ENCODE peak calls at places on chromosomes 11 and 22, in four cellular contexts. Y, Q, V and T are unnamed samples.
A peak's percentile ranks its signal among the peaks of the same experiment; 100 is the strongest.

GRCh38 chr22:48389916-48390315 is 1437.8 kb downstream of the BRD1 start:
- DNase-seq in V (peak; percentile 13), Q (no peak), Y (no peak), T (no peak)

GRCh38 chr11:8285796-8286195 is 22.1 kb upstream of the LMO1 start:
- DNase-seq in Y (no peak), Q (no peak), V (peak; percentile 6), T (no peak)

GRCh38 chr11:26930518-26931247 is 63.2 kb upstream of the FIBIN start:
- DNase-seq in Y (no peak), V (no peak), Q (no peak), T (no peak)

GRCh38 chr22:24728790-24729637 is 45.5 kb downstream of the PIWIL3 start:
- DNase-seq in V (no peak), Y (no peak), Q (no peak), T (no peak)

GRCh38 chr22:31530816-31531180 is 34.5 kb downstream of the SFI1 start:
- DNase-seq in V (no peak), Y (no peak), Q (no peak), T (no peak)

GRCh38 chr22:21044931-21045584 is 688 bp upstream of the LRRC74B start:
- DNase-seq in Y (no peak), V (no peak), Q (no peak), T (peak; percentile 41)

GRCh38 chr22:23110190-23110921 is 31.4 kb downstream of the RSPH14 start:
- DNase-seq in Q (no peak), Y (no peak), V (no peak), T (no peak)

GRCh38 chr11:45209904-45210699 is 63.7 kb downstream of the PRDM11 start:
- DNase-seq in Q (peak; percentile 33), V (peak; percentile 42), Y (peak; percentile 50), T (no peak)

GRCh38 chr11:113874096-113874919 is 1.1 kb downstream of the USP28 start:
- DNase-seq in V (no peak), Q (no peak), Y (peak; percentile 35), T (peak; percentile 29)

GRCh38 chr11:89491141-89491690 is at the start of gene NOX4:
- DNase-seq in V (no peak), Y (no peak), Q (no peak), T (no peak)

GRCh38 chr22:50576070-50576469 is 2.2 kb downstream of the CPT1B start:
- DNase-seq in Q (peak; percentile 95), Y (no peak), V (no peak), T (peak; percentile 62)

GRCh38 chr22:37484115-37485005 is 1.8 kb downstream of the MFNG start:
- DNase-seq in Y (peak; percentile 79), V (peak; percentile 72), Q (peak; percentile 82), T (no peak)

DNA sequence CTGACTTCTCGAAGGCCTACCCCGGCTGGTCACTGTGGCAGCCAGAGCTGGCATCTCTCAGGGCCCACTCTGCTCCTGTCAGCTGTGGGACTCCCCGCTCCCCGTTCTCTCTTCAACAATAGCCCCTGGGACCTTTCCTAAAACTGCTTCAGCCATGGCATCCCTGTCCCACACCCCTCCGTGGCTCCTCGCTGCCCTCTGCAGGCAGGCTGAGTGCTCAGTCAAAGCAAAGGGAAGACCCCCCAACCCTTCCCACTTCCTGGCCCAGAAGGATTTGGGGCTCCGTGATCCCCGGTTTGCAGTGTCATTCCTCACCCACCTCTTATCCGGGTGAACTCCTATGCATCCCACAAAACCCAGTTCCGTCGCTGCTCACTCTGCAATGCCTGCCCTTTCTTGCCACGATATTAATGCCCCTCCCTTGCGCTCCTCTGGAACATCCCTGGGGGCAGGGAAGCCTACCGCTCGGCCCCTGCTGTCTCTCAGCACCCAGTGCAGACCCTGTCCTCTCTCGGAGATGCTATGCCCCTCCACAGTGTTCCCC is 1.6 kb upstream of the TH start:
- DNase-seq in Q (peak; percentile 50), V (no peak), Y (no peak), T (no peak)
- TF ChIP-seq CTCF in Q (peak; percentile 83), V (no peak), Y (peak; percentile 57), T (peak; percentile 42)

GRCh38 chr22:30245985-30246901 is at the start of gene LIF:
- DNase-seq in Y (peak; percentile 83), Q (peak; percentile 57), V (peak; percentile 42), T (peak; percentile 38)
- TF ChIP-seq CTCF in Y (peak; percentile 24), Q (peak; percentile 36), V (no peak), T (peak; percentile 9)

GRCh38 chr22:44068422-44069191 is 44.5 kb downstream of the PARVB start:
- DNase-seq in V (no peak), Y (peak; percentile 75), Q (no peak), T (no peak)
- TF ChIP-seq CTCF in V (no peak), Y (peak; percentile 10), Q (no peak), T (no peak)

GRCh38 chr11:33984682-33985389 is 66.7 kb upstream of the CAPRIN1 start:
- DNase-seq in Q (no peak), Y (no peak), V (no peak), T (no peak)
- TF ChIP-seq CTCF in Q (no peak), Y (no peak), V (no peak), T (no peak)

DNA sequence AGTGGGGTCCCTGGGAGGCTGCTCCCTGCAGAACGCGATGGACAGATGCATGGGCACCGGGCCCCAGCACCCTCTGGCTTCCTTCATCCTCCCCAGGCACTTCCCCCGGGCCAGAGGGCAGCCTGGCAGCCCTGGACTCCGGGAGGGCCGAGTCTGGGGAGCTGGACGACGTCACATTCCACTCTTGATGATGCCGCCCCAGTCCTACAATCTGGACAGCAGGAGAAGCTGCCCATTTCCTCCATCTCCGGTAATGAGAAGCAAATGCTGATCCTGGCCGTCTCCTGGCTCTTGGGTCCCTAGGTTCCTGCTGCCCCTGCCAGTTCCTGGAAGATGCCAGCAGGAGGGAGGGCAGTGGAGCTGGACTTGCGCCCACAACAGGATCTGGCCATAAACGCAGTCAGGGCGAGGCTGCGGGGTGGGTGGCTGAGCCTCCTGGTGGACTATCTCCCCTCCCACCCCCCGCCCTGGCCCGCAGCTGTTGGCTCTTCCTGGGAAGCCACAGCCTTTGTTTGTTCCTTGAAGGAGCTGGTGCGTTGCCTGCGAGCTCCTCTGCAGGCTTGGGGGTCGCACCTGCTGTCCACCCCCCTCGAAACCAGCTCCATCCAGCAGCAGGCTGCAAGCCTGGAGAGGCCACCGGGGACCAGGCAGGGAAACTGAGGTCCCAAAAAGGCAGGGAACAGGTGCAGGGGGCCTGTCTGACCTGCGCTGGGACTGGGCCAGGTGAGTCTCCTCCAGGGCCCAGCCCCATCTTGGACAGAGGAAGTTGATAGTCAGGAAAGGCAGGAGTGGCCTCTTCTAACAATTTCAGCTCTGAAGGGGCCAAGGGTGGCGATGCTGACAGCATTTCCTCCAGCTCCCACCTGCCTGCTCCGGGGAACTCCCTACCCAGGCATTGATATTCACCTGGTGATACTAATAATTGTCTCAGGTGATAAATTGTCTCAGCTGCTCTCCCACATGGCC is 17.9 kb upstream of the MUC6 start:
- DNase-seq in Q (peak; percentile 24), Y (no peak), V (peak; percentile 90), T (no peak)
- TF ChIP-seq CTCF in Q (no peak), Y (no peak), V (no peak), T (no peak)

GRCh38 chr11:117238221-117238620 is 5.8 kb downstream of the RNF214 start:
- DNase-seq in V (no peak), Q (no peak), Y (no peak), T (no peak)

DNA sequence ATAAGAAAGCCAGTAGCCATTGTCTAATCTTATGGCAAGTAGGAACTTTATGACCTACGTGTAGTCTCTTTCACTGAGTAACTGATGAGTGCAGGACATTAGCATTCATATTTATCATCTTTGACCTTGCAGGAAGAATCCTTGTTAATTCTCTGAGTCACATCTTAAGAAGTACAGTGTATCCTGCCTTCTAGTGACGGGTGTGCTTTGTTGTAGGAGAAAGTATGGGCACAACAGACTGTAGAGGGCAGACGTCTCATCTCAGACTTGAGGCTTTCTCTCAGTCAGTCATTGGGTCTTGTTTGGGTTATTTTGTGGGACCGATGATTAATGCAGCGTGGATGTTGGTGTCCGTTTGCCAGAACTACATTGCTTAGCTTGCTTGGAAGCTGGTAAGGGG is 6.8 kb downstream of the RNF214 start:
- DNase-seq in V (no peak), Q (peak; percentile 25), Y (no peak), T (peak; percentile 77)
- TF ChIP-seq CTCF in V (no peak), Q (peak; percentile 53), Y (no peak), T (no peak)

GRCh38 chr11:69718912-69719311 is 15.1 kb upstream of the FGF19 start:
- DNase-seq in Y (no peak), V (no peak), Q (no peak), T (no peak)

GRCh38 chr11:69726019-69726418 is 22.2 kb upstream of the FGF19 start:
- DNase-seq in Y (no peak), V (no peak), Q (no peak), T (no peak)

GRCh38 chr11:69721061-69721460 is 17.2 kb upstream of the FGF19 start:
- DNase-seq in Y (no peak), Q (no peak), V (no peak), T (no peak)

GRCh38 chr11:69718147-69718546 is 14.3 kb upstream of the FGF19 start:
- DNase-seq in Y (peak; percentile 79), V (no peak), Q (peak; percentile 94), T (no peak)

GRCh38 chr11:69721745-69722144 is 17.9 kb upstream of the FGF19 start:
- DNase-seq in V (no peak), Q (peak; percentile 20), Y (no peak), T (peak; percentile 19)
- TF ChIP-seq CTCF in V (no peak), Q (peak; percentile 58), Y (no peak), T (peak; percentile 31)

DNA sequence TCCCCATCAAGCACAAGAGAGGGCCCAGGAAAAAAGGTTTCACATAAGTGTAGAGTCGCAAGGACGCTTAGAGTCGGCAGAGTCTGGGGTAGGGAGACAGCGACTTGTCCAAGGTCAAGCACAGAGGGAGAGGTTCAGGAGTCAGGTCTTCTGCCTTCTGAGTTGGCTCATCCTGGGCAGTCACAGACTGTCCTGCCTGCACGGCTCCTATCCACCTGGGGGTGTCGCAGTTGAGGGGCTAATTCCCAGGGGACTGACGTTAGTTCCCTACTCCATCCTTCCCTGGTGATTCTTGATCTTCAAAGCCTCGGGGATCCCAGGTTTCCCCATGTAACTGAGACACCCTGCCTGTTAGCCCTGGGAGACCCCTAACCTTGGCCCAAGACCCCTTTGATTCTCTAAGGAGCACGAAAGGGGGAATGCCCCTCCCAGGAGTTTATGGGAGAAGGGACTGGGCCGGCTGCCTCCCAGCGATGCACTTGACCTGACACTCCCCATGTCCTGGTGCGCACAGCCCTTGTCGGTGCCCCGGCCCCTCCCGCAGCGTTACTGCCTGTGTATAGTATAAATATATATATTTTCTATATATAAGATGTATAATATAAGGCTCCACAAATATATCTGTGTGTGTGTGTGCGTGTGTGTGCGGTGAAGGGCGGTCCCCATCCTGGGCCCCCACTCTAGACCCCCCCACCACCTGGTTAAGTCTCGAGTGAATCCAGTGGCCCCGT is 14.7 kb upstream of the TAB1 start:
- DNase-seq in Q (peak; percentile 81), V (no peak), Y (no peak), T (peak; percentile 23)
- TF ChIP-seq CTCF in Q (peak; percentile 92), V (no peak), Y (no peak), T (peak; percentile 10)

DNA sequence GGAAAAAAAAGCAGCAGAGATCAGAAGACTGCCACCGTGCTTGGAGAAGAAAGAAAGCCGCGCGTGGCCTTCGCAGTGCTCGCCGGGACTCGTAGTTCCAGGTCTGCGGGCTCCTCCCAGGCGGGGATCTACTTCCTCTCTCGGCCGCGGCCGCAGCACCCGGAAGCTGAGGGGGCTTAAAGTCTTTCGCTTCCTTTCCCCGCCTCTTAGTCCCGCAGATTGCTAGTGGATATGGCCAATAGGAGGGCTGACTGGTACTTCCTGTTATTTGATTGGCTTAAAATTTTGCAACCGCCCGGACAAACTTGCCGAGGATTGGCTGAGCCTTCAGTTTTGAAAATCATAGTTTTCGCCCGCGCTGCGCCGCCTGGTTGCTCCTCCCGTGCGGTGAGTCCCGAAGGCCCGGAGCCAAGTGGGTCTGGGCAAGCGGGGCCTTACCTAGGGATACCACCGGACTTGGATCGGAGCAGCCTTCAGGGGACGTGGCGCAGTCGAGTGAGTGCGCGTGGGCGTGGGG is at the start of gene INCENP:
- DNase-seq in Y (peak; percentile 96), V (peak; percentile 97), Q (peak; percentile 98), T (peak; percentile 99)
- TF ChIP-seq CTCF in Y (no peak), V (no peak), Q (no peak), T (no peak)